ENCODE peak calls at places on chromosomes 12 and 14, in four cellular contexts. V, O, H and T are unnamed samples. For H3K36me3, the result is how much of the 10 kb centered on the place peaks cover.

GRCh38 chr12:118136559-118137003 is 657 bp downstream of the PEBP1 start:
- DNase-seq in H (no peak), V (no peak), O (peak), T (no peak)

GRCh38 chr14:33998263-33998662 is 47.4 kb upstream of the EGLN3 start:
- DNase-seq in V (no peak), O (no peak), H (no peak), T (no peak)

GRCh38 chr12:124804011-124804621 is 59.5 kb downstream of the SCARB1 start:
- DNase-seq in O (no peak), V (no peak), H (peak), T (no peak)

GRCh38 chr12:6049587-6049986 is 74.9 kb downstream of the VWF start:
- DNase-seq in O (no peak), V (no peak), H (no peak), T (no peak)

GRCh38 chr12:96258451-96258933 is 64.3 kb downstream of the ELK3 start:
- DNase-seq in H (no peak), O (peak), V (no peak), T (no peak)

GRCh38 chr12:12685305-12685704 is 10.7 kb downstream of the GPR19 start:
- DNase-seq in O (no peak), H (no peak), V (no peak), T (no peak)

GRCh38 chr12:76024942-76025600 is 6.5 kb downstream of the PHLDA1 start:
- DNase-seq in O (no peak), H (no peak), V (no peak), T (no peak)

GRCh38 chr12:8697120-8697475 is 693 bp upstream of the RIMKLB start:
- DNase-seq in H (peak), V (no peak), O (no peak), T (no peak)

GRCh38 chr12:120710805-120711296 is 593 bp downstream of the UNC119B start:
- DNase-seq in V (no peak), O (peak), H (no peak), T (no peak)

GRCh38 chr14:91872011-91872476 is 4.7 kb upstream of the TC2N start:
- DNase-seq in O (no peak), V (peak), H (no peak), T (no peak)

GRCh38 chr14:86935241-86935640 is 1057.7 kb downstream of the GALC start:
- DNase-seq in O (no peak), H (no peak), V (no peak), T (no peak)

GRCh38 chr14:61581955-61582615 is 113.2 kb upstream of the HIF1A start:
- DNase-seq in V (no peak), H (no peak), O (no peak), T (peak)

GRCh38 chr12:120247621-120248030 is 17.9 kb downstream of the PXN start:
- DNase-seq in O (no peak), V (no peak), H (no peak), T (no peak)

GRCh38 chr12:17108877-17109520 is 503.0 kb upstream of the LMO3 start:
- DNase-seq in V (no peak), H (no peak), O (no peak), T (no peak)

GRCh38 chr12:7642876-7643309 is 22.8 kb downstream of the APOBEC1 start:
- DNase-seq in O (no peak), V (no peak), H (no peak), T (no peak)

GRCh38 chr12:92905811-92906554 is 23.1 kb downstream of the EEA1 start:
- DNase-seq in H (no peak), V (no peak), O (no peak), T (no peak)

GRCh38 chr12:49264873-49265792 is at the start of gene TUBA1C:
- DNase-seq in V (peak), H (peak), O (peak), T (peak)

GRCh38 chr12:125657681-125658080 is 592.4 kb downstream of the AACS start:
- DNase-seq in V (no peak), H (no peak), O (no peak), T (peak)

GRCh38 chr12:56040151-56040550 is 1.6 kb upstream of the RPS26 start:
- DNase-seq in H (no peak), V (no peak), O (no peak), T (no peak)

GRCh38 chr12:9149372-9149771 is 33.7 kb upstream of the A2M start:
- DNase-seq in V (no peak), H (no peak), O (no peak), T (no peak)

GRCh38 chr12:112149596-112149995 is 24.2 kb downstream of the TRAFD1 start:
- DNase-seq in H (no peak), V (no peak), O (no peak), T (no peak)

GRCh38 chr12:6435941-6436715 is 8.6 kb upstream of the CD27 start:
- DNase-seq in V (no peak), O (no peak), H (no peak), T (no peak)

GRCh38 chr12:46771268-46771837 is 54.4 kb downstream of the SLC38A4 start:
- DNase-seq in V (no peak), H (no peak), O (no peak), T (no peak)

GRCh38 chr14:96960598-96961116 is 163.5 kb downstream of the VRK1 start:
- DNase-seq in H (no peak), V (no peak), O (no peak), T (no peak)

GRCh38 chr12:79871621-79872020 is 63.3 kb downstream of the PPP1R12A start:
- DNase-seq in H (no peak), O (no peak), V (no peak), T (no peak)

GRCh38 chr14:101226265-101226602 is 322.7 kb upstream of the RTL1 start:
- DNase-seq in H (no peak), O (no peak), V (no peak), T (no peak)

GRCh38 chr12:78683031-78683430 is 181.5 kb upstream of the SYT1 start:
- DNase-seq in V (no peak), O (no peak), H (no peak), T (no peak)

GRCh38 chr14:101029668-101030290 is 126.3 kb upstream of the RTL1 start:
- DNase-seq in H (no peak), O (peak), V (no peak), T (no peak)

GRCh38 chr12:34405286-34406227 is 383.3 kb downstream of the ALG10 start:
- DNase-seq in H (peak), O (peak), V (peak), T (peak)

GRCh38 chr12:82057770-82058169 is 298.6 kb upstream of the PPFIA2 start:
- DNase-seq in H (no peak), O (no peak), V (no peak), T (no peak)

GRCh38 chr12:94225924-94226630 is 77.7 kb downstream of the PLXNC1 start:
- DNase-seq in H (no peak), V (no peak), O (no peak), T (peak)

GRCh38 chr12:53550595-53550994 is 43.3 kb upstream of the NPFF start:
- DNase-seq in H (no peak), V (no peak), O (no peak), T (no peak)

GRCh38 chr12:19746471-19746870 is 307.2 kb downstream of the AEBP2 start:
- DNase-seq in V (no peak), O (no peak), H (no peak), T (no peak)

GRCh38 chr12:4530982-4531586 is 7.6 kb upstream of the RAD51AP1 start:
- DNase-seq in H (no peak), O (no peak), V (no peak), T (no peak)

GRCh38 chr14:38187475-38187874 is 20.2 kb upstream of the SSTR1 start:
- DNase-seq in V (no peak), O (no peak), H (no peak), T (no peak)

GRCh38 chr14:89221109-89221508 is 195.9 kb downstream of the FOXN3 start:
- DNase-seq in O (no peak), H (no peak), V (no peak), T (no peak)

GRCh38 chr14:84857571-84857970 is 672.4 kb upstream of the FLRT2 start:
- DNase-seq in H (no peak), V (no peak), O (no peak), T (no peak)

GRCh38 chr12:21618566-21618965 is 13.9 kb upstream of the GYS2 start:
- DNase-seq in V (no peak), H (no peak), O (no peak), T (no peak)

GRCh38 chr12:92784795-92785562 is 82.2 kb downstream of the PLEKHG7 start:
- DNase-seq in V (no peak), H (no peak), O (no peak), T (no peak)

GRCh38 chr12:79983969-79984629 is 49.2 kb upstream of the PPP1R12A start:
- DNase-seq in O (no peak), H (no peak), V (no peak), T (no peak)

DNA sequence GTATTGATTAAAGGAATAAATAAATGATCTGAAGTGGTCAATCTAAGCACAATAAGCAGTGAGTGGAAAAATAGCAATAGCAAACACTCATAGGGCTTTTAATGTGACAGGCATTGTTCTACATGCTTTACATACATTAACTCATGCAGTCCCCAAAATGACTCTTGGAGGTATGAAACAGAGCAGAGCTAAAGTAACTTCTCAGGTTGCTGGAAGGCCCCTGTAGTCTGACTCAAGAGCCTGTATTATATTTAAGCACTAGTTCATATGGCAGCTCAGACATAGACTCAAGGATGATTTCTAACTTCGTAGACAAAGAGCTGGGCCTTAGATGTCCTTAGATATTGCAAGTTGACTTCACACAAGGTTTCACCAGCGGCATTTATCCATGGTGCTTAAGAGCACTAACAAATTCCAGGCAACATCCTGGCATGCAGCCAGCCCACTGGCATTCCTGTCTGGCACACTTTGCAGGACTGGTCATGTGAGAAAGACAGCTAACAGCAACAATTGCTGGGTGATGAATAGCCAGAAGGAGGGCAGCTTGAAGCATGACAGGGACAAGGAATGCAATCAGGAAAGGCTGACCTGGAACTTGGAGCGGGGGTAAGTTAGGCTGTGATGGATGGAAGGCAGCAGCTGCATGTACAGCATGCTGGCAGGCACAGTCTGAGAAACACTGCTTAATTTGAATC is 22.9 kb upstream of the KTN1 start:
- DNase-seq in H (no peak), V (no peak), O (peak), T (no peak)
- TF ChIP-seq EP300 in H (no peak), V (no peak), O (no peak), T (no peak)

GRCh38 chr14:103625361-103626095 is 3.5 kb upstream of the KLC1 start:
- DNase-seq in H (no peak), O (no peak), V (no peak), T (no peak)
- H3K4me3 ChIP-seq in H (no peak), O (no peak), V (no peak), T (no peak)

DNA sequence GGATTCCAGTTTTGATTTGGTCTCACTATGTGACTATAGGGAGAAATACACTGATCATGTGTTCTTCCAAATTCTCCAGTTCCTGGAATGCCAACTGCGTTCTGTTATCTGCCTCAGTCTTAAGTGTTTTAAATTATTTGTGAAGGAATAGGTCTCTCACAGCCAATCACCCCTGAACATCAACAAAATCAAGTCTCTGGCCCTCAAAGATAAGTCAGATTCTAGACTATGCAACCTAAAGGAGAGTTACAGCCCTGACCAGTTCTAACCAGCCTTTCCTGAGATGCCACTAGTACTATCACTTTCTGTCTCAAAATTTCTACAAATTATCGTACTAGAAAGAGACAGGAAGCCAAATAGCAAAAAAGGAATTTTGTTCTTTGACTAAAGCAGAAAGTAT is 22.3 kb downstream of the ZFC3H1 start:
- DNase-seq in H (no peak), V (no peak), O (no peak), T (no peak)
- H3K36me3 ChIP-seq in H (half or more), V (under half), O (under half), T (half or more)

GRCh38 chr14:68549057-68549421 is 243.8 kb downstream of the ZFP36L1 start:
- DNase-seq in V (no peak), H (no peak), O (no peak), T (no peak)

GRCh38 chr14:68552075-68552474 is 240.8 kb downstream of the ZFP36L1 start:
- DNase-seq in O (no peak), H (no peak), V (no peak), T (no peak)

GRCh38 chr14:68548194-68549056 is 244.4 kb downstream of the ZFP36L1 start:
- DNase-seq in H (peak), O (peak), V (peak), T (peak)

GRCh38 chr14:68551045-68551683 is 241.7 kb downstream of the ZFP36L1 start:
- DNase-seq in H (no peak), O (no peak), V (no peak), T (no peak)

DNA sequence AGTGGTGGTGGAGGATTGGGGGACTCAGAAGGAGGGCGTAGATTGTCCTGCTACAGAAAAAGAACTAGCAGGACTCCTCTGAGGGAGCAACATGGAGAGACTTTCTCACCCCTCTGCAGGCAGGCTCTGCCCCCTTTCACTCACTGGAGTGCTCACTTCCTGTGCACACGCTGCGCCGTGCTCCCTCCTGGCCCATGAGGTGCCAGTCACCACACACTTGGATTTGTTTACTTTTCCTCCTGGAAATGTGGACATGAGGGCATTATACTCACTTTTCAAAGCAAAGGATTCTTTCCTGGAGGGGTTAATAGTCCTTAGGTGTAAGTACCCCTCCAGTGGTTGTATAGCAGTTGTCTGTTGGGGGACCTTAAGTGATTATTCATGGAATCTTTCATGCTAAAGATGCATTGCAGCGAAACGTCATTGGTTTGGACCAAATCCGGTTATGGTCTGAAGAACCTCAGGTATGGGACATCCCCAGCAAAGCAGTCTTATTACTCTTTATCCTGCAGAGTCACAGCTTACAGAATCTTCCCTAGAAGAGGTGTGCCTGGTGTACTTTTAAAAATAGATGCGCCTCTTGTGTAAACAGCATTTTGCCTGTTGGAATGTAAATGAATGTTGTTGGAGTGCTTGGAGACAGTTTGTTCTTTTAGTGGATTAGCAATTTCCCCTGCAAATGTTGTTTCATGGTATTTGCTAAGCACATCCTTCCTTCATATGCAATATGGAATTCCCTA is 242.7 kb downstream of the ZFP36L1 start:
- DNase-seq in V (no peak), H (no peak), O (no peak), T (no peak)
- TF ChIP-seq EP300 in V (peak), H (no peak), O (no peak), T (peak)

GRCh38 chr12:69687390-69687789 is 11.7 kb downstream of the BEST3 start:
- DNase-seq in V (no peak), H (no peak), O (no peak), T (no peak)
- H3K4me3 ChIP-seq in V (no peak), H (no peak), O (no peak), T (no peak)

GRCh38 chr14:95440951-95441350 is 75.5 kb downstream of the SYNE3 start:
- DNase-seq in O (no peak), H (no peak), V (no peak), T (no peak)

GRCh38 chr14:95439881-95440280 is 76.6 kb downstream of the SYNE3 start:
- DNase-seq in H (no peak), V (no peak), O (no peak), T (no peak)

GRCh38 chr14:95440496-95440895 is 76.0 kb downstream of the SYNE3 start:
- DNase-seq in V (no peak), H (no peak), O (no peak), T (no peak)

GRCh38 chr14:95436348-95436747 is 80.1 kb downstream of the SYNE3 start:
- DNase-seq in H (no peak), V (no peak), O (no peak), T (no peak)

DNA sequence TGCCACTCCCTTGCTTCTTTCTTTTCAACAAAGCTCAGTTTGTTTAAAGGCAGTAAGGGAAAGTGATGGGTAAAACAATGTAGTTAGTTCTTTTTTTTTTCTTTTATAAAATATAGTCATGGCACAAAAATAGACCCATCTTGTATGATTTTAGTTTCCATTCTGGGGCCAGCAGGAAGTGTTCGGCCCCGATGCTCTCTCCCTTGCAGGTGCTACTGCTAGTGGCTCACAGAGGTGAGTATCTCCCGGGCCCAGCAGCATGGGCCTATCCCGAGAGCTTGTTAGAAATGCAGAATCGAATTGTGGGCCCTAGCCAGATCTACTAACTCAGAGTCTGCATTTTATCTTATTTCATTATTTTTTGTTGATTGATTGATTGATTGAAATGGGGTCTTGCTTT is 78.7 kb downstream of the SYNE3 start:
- DNase-seq in H (no peak), V (no peak), O (no peak), T (no peak)
- H3K36me3 ChIP-seq in H (half or more), V (under half), O (under half), T (under half)

DNA sequence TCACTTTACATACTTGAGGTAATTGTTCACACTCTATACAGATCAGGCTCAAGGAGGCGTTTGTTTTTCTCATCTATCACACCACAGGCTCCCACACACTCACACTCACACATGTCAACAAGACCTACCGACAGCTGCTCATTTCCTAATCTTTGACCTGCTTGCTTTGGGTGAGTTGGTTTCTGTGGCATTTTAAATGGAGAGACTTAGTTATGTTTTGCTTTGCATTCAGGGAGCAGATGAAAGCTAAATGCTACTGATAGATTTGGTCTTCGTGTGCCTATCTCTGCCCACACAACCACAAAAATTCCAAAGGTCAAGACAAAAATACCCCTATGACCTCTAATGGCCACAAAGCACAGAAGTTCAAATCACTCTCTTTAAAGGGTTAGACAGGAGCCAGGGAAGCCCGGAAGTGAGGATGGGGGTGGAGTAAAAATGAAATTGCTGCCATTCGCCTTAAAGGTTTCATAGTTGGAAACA is 203.5 kb upstream of the G2E3 start:
- DNase-seq in V (no peak), O (no peak), H (no peak), T (no peak)
- TF ChIP-seq EP300 in V (no peak), O (no peak), H (no peak), T (no peak)

GRCh38 chr12:64392221-64392620 is 1.7 kb upstream of the C12orf56 start:
- DNase-seq in V (no peak), O (no peak), H (no peak), T (no peak)

GRCh38 chr12:64385468-64385867 is 5.1 kb downstream of the C12orf56 start:
- DNase-seq in V (no peak), O (no peak), H (no peak), T (no peak)

GRCh38 chr12:64390275-64390851 is at the start of gene C12orf56:
- DNase-seq in H (peak), V (no peak), O (no peak), T (no peak)

GRCh38 chr12:64387201-64387816 is 3.2 kb downstream of the C12orf56 start:
- DNase-seq in V (no peak), H (no peak), O (no peak), T (no peak)

DNA sequence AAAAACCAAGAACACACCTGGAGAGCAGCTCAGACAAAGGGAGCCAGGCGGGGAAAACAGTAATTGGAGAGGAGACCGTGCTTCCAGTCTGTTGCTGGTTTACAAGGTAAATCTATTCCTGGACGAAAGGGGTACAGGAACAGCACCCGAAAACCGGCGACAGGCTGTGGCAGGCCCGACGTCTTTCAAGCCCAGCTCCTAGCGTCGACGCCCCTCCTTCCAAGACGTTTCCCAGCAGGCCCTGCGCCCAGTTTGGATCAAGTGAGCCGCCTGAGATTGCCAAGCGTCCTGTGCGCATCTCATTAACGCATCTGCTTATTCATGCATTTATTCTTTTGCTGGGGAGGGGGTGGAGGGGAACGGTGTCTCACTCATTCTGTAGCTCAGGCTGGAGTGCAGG is 1.4 kb downstream of the C12orf56 start:
- DNase-seq in V (no peak), O (no peak), H (peak), T (no peak)
- H3K4me3 ChIP-seq in V (no peak), O (no peak), H (no peak), T (no peak)